ENCODE peak calls at places on chromosomes 4 and X, in four cellular contexts. D, P, O and B are unnamed samples.

GRCh38 chrX:12360389-12360788 is 222.1 kb downstream of the FRMPD4 start:
- DNase-seq in D (no peak), P (no peak), O (no peak), B (peak; percentile 68)

GRCh38 chr4:113908829-113909228 is 70.6 kb downstream of the ARSJ start:
- DNase-seq in D (no peak), P (no peak), O (no peak), B (no peak)

GRCh38 chrX:55758033-55758432 is 40.5 kb downstream of the RRAGB start:
- DNase-seq in D (no peak), P (no peak), O (no peak), B (no peak)

GRCh38 chr4:156665779-156666366 is 305.7 kb downstream of the PDGFC start:
- DNase-seq in D (no peak), P (no peak), O (no peak), B (no peak)

GRCh38 chrX:135975421-135975820 is 1.6 kb upstream of the MMGT1 start:
- DNase-seq in D (no peak), P (no peak), O (no peak), B (no peak)

GRCh38 chrX:29359276-29359675 is 772.0 kb downstream of the IL1RAPL1 start:
- DNase-seq in D (no peak), P (no peak), O (no peak), B (no peak)

GRCh38 chrX:15336023-15336413 is 695 bp upstream of the PIGA start:
- DNase-seq in D (no peak), P (peak; percentile 10), O (peak; percentile 11), B (peak; percentile 53)

GRCh38 chr4:23733911-23734458 is 155.9 kb downstream of the PPARGC1A start:
- DNase-seq in D (no peak), P (no peak), O (no peak), B (no peak)

GRCh38 chr4:77600521-77601451 is 4.8 kb upstream of the CXCL13 start:
- DNase-seq in D (peak; percentile 28), P (peak; percentile 58), O (peak; percentile 29), B (peak; percentile 34)

GRCh38 chrX:34656842-34657780 is at the start of gene TMEM47:
- DNase-seq in D (no peak), P (peak; percentile 27), O (peak; percentile 84), B (peak; percentile 44)

GRCh38 chrX:67692246-67692645 is 148.4 kb downstream of the AR start:
- DNase-seq in D (no peak), P (no peak), O (no peak), B (no peak)

GRCh38 chr4:169952236-169953088 is 73.7 kb downstream of the MFAP3L start:
- DNase-seq in D (no peak), P (no peak), O (no peak), B (no peak)

GRCh38 chrX:65300104-65300809 is 234.3 kb downstream of the LAS1L start:
- DNase-seq in D (peak; percentile 0), P (no peak), O (peak; percentile 59), B (no peak)

GRCh38 chr4:40629401-40630334 is at the start of gene RBM47:
- DNase-seq in D (no peak), P (no peak), O (peak; percentile 83), B (no peak)

GRCh38 chrX:40805404-40805803 is 70.1 kb upstream of the MED14 start:
- DNase-seq in D (no peak), P (peak; percentile 24), O (no peak), B (no peak)

GRCh38 chrX:130028196-130028595 is 45.8 kb downstream of the BCORL1 start:
- DNase-seq in D (no peak), P (peak; percentile 59), O (peak; percentile 53), B (peak; percentile 57)

GRCh38 chr4:106495498-106495897 is 126.9 kb upstream of the GIMD1 start:
- DNase-seq in D (no peak), P (no peak), O (no peak), B (no peak)

GRCh38 chr4:28686618-28687017 is 1826.0 kb downstream of the STIM2 start:
- DNase-seq in D (peak; percentile 8), P (peak; percentile 10), O (peak; percentile 71), B (peak; percentile 33)

GRCh38 chrX:51461053-51462050 is 35.0 kb downstream of the NUDT11 start:
- DNase-seq in D (peak; percentile 6), P (peak; percentile 28), O (peak; percentile 28), B (peak; percentile 53)

GRCh38 chr4:93788712-93789111 is 39.8 kb upstream of the ATOH1 start:
- DNase-seq in D (peak; percentile 7), P (peak; percentile 12), O (no peak), B (peak; percentile 43)

GRCh38 chr4:158033416-158033863 is 139.4 kb downstream of the GASK1B start:
- DNase-seq in D (peak; percentile 19), P (no peak), O (no peak), B (no peak)

GRCh38 chr4:59122626-59123025 is 2012.4 kb upstream of the IGFBP7 start:
- DNase-seq in D (no peak), P (no peak), O (no peak), B (no peak)

GRCh38 chr4:106365613-106366012 is 3.0 kb downstream of the GIMD1 start:
- DNase-seq in D (peak; percentile 89), P (no peak), O (no peak), B (peak; percentile 24)

GRCh38 chr4:105155426-105155825 is 8.8 kb downstream of the TET2 start:
- DNase-seq in D (no peak), P (no peak), O (no peak), B (no peak)

GRCh38 chr4:52126946-52127345 is 75.8 kb downstream of the SPATA18 start:
- DNase-seq in D (no peak), P (no peak), O (no peak), B (no peak)

DNA sequence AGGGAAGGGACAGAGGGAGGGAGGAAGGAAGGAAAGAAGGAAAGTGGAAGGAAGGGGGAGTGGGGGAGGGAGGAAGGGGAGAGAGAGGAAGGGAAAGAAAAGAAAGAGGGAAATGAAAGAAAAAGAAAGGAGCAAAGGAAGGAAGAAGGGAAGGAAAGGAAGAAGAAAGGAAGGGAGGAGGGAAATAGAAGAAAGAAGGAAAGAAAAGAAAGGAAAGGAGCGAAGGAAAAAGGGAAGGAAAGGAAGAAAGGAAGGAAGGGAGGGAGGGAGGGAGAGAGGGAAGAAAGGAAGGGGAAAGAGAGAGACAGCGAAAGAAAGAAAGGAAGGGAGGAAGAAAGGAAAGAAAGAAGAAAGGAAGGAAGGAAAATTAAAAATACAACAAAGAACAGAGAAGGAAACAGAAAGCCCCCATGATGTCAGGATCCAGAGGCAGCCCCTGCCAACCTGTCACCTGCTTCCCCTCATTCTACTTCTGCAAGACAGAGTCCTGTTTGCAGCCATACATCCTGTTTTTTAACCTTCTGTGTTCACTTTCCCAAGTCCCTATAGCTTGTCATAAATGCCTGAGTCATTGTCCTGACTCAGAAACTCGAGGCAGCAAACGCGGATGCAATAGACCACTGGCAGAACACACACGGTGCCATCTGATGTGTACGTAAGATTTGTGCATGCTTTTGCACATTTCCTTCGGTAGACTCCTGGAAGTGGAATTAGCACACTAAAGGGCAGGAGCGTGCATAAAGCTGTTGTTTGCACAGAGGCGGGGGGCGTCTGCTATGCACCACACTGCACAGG is 77.0 kb upstream of the C4orf50 start:
- DNase-seq in D (no peak), P (no peak), O (no peak), B (no peak)
- TF ChIP-seq NR3C1 in D (no peak), P (no peak), O (no peak), B (no peak)

GRCh38 chr4:48909697-48910096 is 3.1 kb upstream of the OCIAD2 start:
- DNase-seq in D (no peak), P (no peak), O (no peak), B (peak; percentile 82)
- TF ChIP-seq NR3C1 in D (no peak), P (no peak), O (no peak), B (no peak)

DNA sequence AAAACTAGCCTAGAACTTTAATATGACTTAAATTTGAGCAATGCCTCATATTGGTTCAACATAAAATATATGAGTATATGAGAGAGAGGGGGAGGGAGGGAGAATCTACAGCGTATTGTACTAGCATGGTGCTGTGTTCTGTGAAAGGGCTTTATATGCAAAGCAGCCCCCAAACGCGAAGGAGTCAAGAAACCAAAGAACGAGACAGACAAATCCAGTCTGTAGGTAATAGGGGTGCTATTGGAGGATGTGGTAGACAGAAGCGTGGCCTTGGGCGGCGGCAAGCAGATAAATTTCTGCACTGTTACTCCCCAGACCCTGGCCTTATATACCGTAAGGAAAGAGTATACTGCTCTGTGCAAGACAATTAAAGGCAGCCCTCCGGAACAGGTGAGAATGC is 846 bp upstream of the ANXA5 start:
- DNase-seq in D (no peak), P (no peak), O (no peak), B (no peak)
- TF ChIP-seq NR3C1 in D (no peak), P (no peak), O (no peak), B (no peak)

DNA sequence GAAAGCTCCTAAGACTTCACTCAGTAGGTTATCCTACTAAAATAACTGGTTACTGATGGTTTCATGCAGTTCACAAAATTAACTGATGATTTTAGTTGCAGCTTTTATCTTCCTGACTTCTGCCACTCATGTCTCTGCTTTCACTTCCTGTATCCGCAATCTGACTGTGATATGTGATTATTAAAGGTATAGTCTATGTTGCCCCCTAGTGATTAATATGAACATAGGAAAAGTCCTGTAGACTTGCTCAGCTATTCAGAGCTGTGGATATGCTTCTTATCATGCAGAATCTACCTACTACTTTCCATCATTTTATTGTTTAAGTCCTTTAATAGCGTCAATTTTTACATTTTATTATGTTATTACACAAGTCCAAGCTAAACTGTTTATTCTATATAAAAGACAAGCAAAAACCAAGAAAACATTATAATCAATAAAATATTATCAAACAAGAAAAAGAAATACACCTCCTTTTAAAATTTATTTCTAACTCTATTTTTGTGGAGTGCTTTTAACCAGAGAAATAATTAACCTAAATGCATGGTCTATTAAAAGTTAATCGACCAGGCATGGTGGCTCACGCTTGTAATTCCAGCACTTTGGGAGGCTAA is 40.6 kb upstream of the TLR2 start:
- DNase-seq in D (peak; percentile 66), P (peak; percentile 57), O (no peak), B (peak; percentile 57)
- TF ChIP-seq NR3C1 in D (no peak), P (no peak), O (no peak), B (no peak)